ENCODE peak calls at places on chromosomes 12 and 14, in seven cellular contexts. One of them, this sample, is unnamed. For H3K4me1 and H3K36me3, the result is how much of the 10 kb centered on the place peaks cover.

GRCh38 chr12:87779016-87779415 is 250.2 kb downstream of the C12orf50 start:
- DNase-seq in stomach: no peak
- DNase-seq in GM23248: no peak
- DNase-seq in aorta: no peak
- DNase-seq in ovary: no peak
- DNase-seq in heart left ventricle: no peak
- DNase-seq in PC-9: no peak
- DNase-seq in this sample: no peak

GRCh38 chr12:120866143-120866542 is 38.0 kb downstream of the SPPL3 start:
- DNase-seq in heart left ventricle: no peak
- DNase-seq in aorta: no peak
- DNase-seq in GM23248: no peak
- DNase-seq in ovary: no peak
- DNase-seq in PC-9: no peak
- DNase-seq in stomach: no peak
- DNase-seq in this sample: no peak

GRCh38 chr12:107092669-107093546 is 441 bp downstream of the CRY1 start:
- DNase-seq in ovary: peak
- DNase-seq in stomach: peak
- DNase-seq in PC-9: peak
- DNase-seq in GM23248: peak
- DNase-seq in aorta: no peak
- DNase-seq in heart left ventricle: peak
- DNase-seq in this sample: peak

GRCh38 chr14:67477926-67478915 is 10.3 kb downstream of the TMEM229B start:
- DNase-seq in ovary: no peak
- DNase-seq in heart left ventricle: no peak
- DNase-seq in GM23248: no peak
- DNase-seq in aorta: no peak
- DNase-seq in stomach: no peak
- DNase-seq in PC-9: no peak
- DNase-seq in this sample: no peak

GRCh38 chr14:104246401-104247335 is 108.3 kb downstream of the KIF26A start:
- DNase-seq in stomach: peak
- DNase-seq in GM23248: no peak
- DNase-seq in aorta: no peak
- DNase-seq in PC-9: no peak
- DNase-seq in heart left ventricle: no peak
- DNase-seq in ovary: peak
- DNase-seq in this sample: peak

GRCh38 chr14:105161314-105161713 is 7.3 kb downstream of the JAG2 start:
- DNase-seq in aorta: no peak
- DNase-seq in heart left ventricle: no peak
- DNase-seq in stomach: no peak
- DNase-seq in ovary: no peak
- DNase-seq in GM23248: no peak
- DNase-seq in PC-9: no peak
- DNase-seq in this sample: no peak

GRCh38 chr12:51949342-51950030 is 2.0 kb upstream of the ACVR1B start:
- DNase-seq in aorta: no peak
- DNase-seq in PC-9: no peak
- DNase-seq in ovary: no peak
- DNase-seq in heart left ventricle: no peak
- DNase-seq in GM23248: peak
- DNase-seq in stomach: no peak
- DNase-seq in this sample: no peak

GRCh38 chr14:105700622-105701288 is 174.4 kb downstream of the TMEM121 start:
- DNase-seq in PC-9: no peak
- DNase-seq in heart left ventricle: no peak
- DNase-seq in GM23248: no peak
- DNase-seq in aorta: no peak
- DNase-seq in ovary: peak
- DNase-seq in stomach: no peak
- DNase-seq in this sample: no peak

GRCh38 chr14:60328588-60328987 is 79.6 kb downstream of the PPM1A start:
- DNase-seq in aorta: no peak
- DNase-seq in PC-9: no peak
- DNase-seq in stomach: no peak
- DNase-seq in heart left ventricle: no peak
- DNase-seq in GM23248: no peak
- DNase-seq in ovary: no peak
- DNase-seq in this sample: no peak

GRCh38 chr12:54201001-54201794 is 12.4 kb upstream of the SMUG1 start:
- DNase-seq in GM23248: peak
- DNase-seq in heart left ventricle: peak
- DNase-seq in PC-9: peak
- DNase-seq in aorta: peak
- DNase-seq in ovary: peak
- DNase-seq in stomach: peak
- DNase-seq in this sample: peak

GRCh38 chr14:90510208-90510607 is 113.4 kb downstream of the CALM1 start:
- DNase-seq in heart left ventricle: peak
- DNase-seq in aorta: no peak
- DNase-seq in stomach: peak
- DNase-seq in GM23248: no peak
- DNase-seq in ovary: no peak
- DNase-seq in PC-9: peak
- DNase-seq in this sample: peak

GRCh38 chr12:12272869-12273268 is 6.0 kb upstream of the LRP6 start:
- DNase-seq in heart left ventricle: no peak
- DNase-seq in stomach: no peak
- DNase-seq in PC-9: peak
- DNase-seq in ovary: no peak
- DNase-seq in aorta: no peak
- DNase-seq in GM23248: peak
- DNase-seq in this sample: no peak

GRCh38 chr12:54442071-54442470 is 23.0 kb upstream of the ITGA5 start:
- DNase-seq in heart left ventricle: no peak
- DNase-seq in aorta: no peak
- DNase-seq in stomach: no peak
- DNase-seq in PC-9: no peak
- DNase-seq in GM23248: no peak
- DNase-seq in ovary: no peak
- DNase-seq in this sample: no peak

GRCh38 chr12:108187831-108188230 is 58.7 kb downstream of the WSCD2 start:
- DNase-seq in ovary: no peak
- DNase-seq in aorta: no peak
- DNase-seq in GM23248: no peak
- DNase-seq in heart left ventricle: no peak
- DNase-seq in PC-9: no peak
- DNase-seq in stomach: no peak
- DNase-seq in this sample: no peak

GRCh38 chr12:24840046-24840800 is 108.7 kb downstream of the BCAT1 start:
- DNase-seq in aorta: no peak
- DNase-seq in PC-9: no peak
- DNase-seq in GM23248: peak
- DNase-seq in heart left ventricle: no peak
- DNase-seq in ovary: no peak
- DNase-seq in stomach: no peak
- DNase-seq in this sample: no peak

GRCh38 chr14:81400202-81400678 is at the start of gene STON2:
- DNase-seq in GM23248: peak
- DNase-seq in stomach: no peak
- DNase-seq in PC-9: peak
- DNase-seq in heart left ventricle: no peak
- DNase-seq in ovary: no peak
- DNase-seq in aorta: no peak
- DNase-seq in this sample: no peak

GRCh38 chr14:96253140-96253539 is 2.9 kb upstream of the BDKRB1 start:
- DNase-seq in stomach: no peak
- DNase-seq in GM23248: peak
- DNase-seq in heart left ventricle: no peak
- DNase-seq in ovary: no peak
- DNase-seq in aorta: no peak
- DNase-seq in PC-9: peak
- DNase-seq in this sample: no peak

GRCh38 chr14:22561661-22562579 is 27.1 kb downstream of the DAD1 start:
- DNase-seq in PC-9: no peak
- DNase-seq in heart left ventricle: no peak
- DNase-seq in GM23248: no peak
- DNase-seq in aorta: no peak
- DNase-seq in stomach: no peak
- DNase-seq in ovary: no peak
- DNase-seq in this sample: peak

GRCh38 chr12:13749380-13749779 is 232.0 kb downstream of the GRIN2B start:
- DNase-seq in aorta: no peak
- DNase-seq in ovary: no peak
- DNase-seq in heart left ventricle: no peak
- DNase-seq in GM23248: no peak
- DNase-seq in PC-9: no peak
- DNase-seq in stomach: no peak
- DNase-seq in this sample: no peak

GRCh38 chr12:85244561-85244960 is 35.5 kb upstream of the ALX1 start:
- DNase-seq in aorta: no peak
- DNase-seq in heart left ventricle: no peak
- DNase-seq in ovary: no peak
- DNase-seq in stomach: no peak
- DNase-seq in PC-9: no peak
- DNase-seq in GM23248: no peak
- DNase-seq in this sample: no peak

GRCh38 chr12:132277374-132277801 is 52.0 kb downstream of the GALNT9 start:
- DNase-seq in ovary: no peak
- DNase-seq in PC-9: no peak
- DNase-seq in GM23248: no peak
- DNase-seq in stomach: no peak
- DNase-seq in aorta: peak
- DNase-seq in heart left ventricle: no peak
- DNase-seq in this sample: peak

GRCh38 chr14:64725360-64725815 is 21.2 kb downstream of the PLEKHG3 start:
- DNase-seq in stomach: no peak
- DNase-seq in aorta: no peak
- DNase-seq in GM23248: no peak
- DNase-seq in ovary: peak
- DNase-seq in PC-9: no peak
- DNase-seq in heart left ventricle: no peak
- DNase-seq in this sample: no peak

GRCh38 chr14:64727551-64728071 is 23.4 kb downstream of the PLEKHG3 start:
- DNase-seq in aorta: peak
- DNase-seq in ovary: peak
- DNase-seq in stomach: no peak
- DNase-seq in GM23248: no peak
- DNase-seq in heart left ventricle: peak
- DNase-seq in PC-9: no peak
- DNase-seq in this sample: no peak

GRCh38 chr14:64725879-64726584 is 21.8 kb downstream of the PLEKHG3 start:
- DNase-seq in stomach: no peak
- DNase-seq in ovary: no peak
- DNase-seq in aorta: no peak
- DNase-seq in heart left ventricle: no peak
- DNase-seq in PC-9: no peak
- DNase-seq in GM23248: no peak
- DNase-seq in this sample: no peak

GRCh38 chr14:64728106-64728505 is 23.9 kb downstream of the PLEKHG3 start:
- DNase-seq in heart left ventricle: no peak
- DNase-seq in GM23248: no peak
- DNase-seq in PC-9: no peak
- DNase-seq in ovary: peak
- DNase-seq in aorta: peak
- DNase-seq in stomach: no peak
- DNase-seq in this sample: no peak

GRCh38 chr14:64726585-64726890 is 22.3 kb downstream of the PLEKHG3 start:
- DNase-seq in ovary: peak
- DNase-seq in GM23248: peak
- DNase-seq in stomach: peak
- DNase-seq in PC-9: peak
- DNase-seq in heart left ventricle: no peak
- DNase-seq in aorta: no peak
- DNase-seq in this sample: no peak
- H3K4me1 ChIP-seq in ovary: under half
- H3K4me1 ChIP-seq in GM23248: under half
- H3K4me1 ChIP-seq in stomach: half or more
- H3K4me1 ChIP-seq in PC-9: half or more
- H3K4me1 ChIP-seq in heart left ventricle: under half
- H3K4me1 ChIP-seq in aorta: under half
- H3K4me1 ChIP-seq in this sample: under half

DNA sequence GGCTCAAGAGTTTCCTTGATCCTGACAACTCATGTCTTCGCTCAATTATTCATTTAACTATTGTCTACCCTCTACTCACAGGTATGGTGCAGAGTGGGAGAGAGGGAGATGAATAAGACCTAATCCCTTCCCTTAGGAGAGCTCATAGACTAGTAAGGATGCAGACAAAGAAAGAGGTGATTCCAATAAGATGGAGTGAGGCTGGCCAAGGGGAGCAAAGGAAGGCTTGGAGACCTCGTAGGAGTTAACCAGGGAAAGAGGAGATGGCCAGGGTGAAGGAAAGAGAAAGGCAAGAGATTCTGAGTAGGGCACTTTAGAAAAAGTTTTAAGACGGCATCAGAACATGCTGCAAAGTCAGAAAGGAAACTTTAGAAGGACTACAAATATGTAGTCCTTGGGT is 588.5 kb downstream of the VRK1 start:
- DNase-seq in aorta: no peak
- DNase-seq in heart left ventricle: no peak
- DNase-seq in ovary: no peak
- DNase-seq in GM23248: no peak
- DNase-seq in stomach: no peak
- DNase-seq in PC-9: no peak
- DNase-seq in this sample: no peak
- H3K27ac ChIP-seq in aorta: no peak
- H3K27ac ChIP-seq in heart left ventricle: no peak
- H3K27ac ChIP-seq in ovary: no peak
- H3K27ac ChIP-seq in GM23248: no peak
- H3K27ac ChIP-seq in stomach: no peak
- H3K27ac ChIP-seq in PC-9: no peak
- H3K27ac ChIP-seq in this sample: no peak

GRCh38 chr12:95126076-95126475 is 52.7 kb upstream of the NR2C1 start:
- DNase-seq in stomach: no peak
- DNase-seq in aorta: no peak
- DNase-seq in heart left ventricle: no peak
- DNase-seq in GM23248: no peak
- DNase-seq in ovary: no peak
- DNase-seq in PC-9: no peak
- DNase-seq in this sample: no peak
- H3K36me3 ChIP-seq in stomach: under half
- H3K36me3 ChIP-seq in aorta: under half
- H3K36me3 ChIP-seq in heart left ventricle: under half
- H3K36me3 ChIP-seq in GM23248: under half
- H3K36me3 ChIP-seq in ovary: under half
- H3K36me3 ChIP-seq in PC-9: under half
- H3K36me3 ChIP-seq in this sample: under half

GRCh38 chr12:109998904-109999648 is at the start of gene ANKRD13A:
- DNase-seq in heart left ventricle: peak
- DNase-seq in ovary: peak
- DNase-seq in PC-9: peak
- DNase-seq in stomach: peak
- DNase-seq in aorta: peak
- DNase-seq in GM23248: peak
- DNase-seq in this sample: peak
- H3K4me1 ChIP-seq in heart left ventricle: under half
- H3K4me1 ChIP-seq in ovary: under half
- H3K4me1 ChIP-seq in PC-9: half or more
- H3K4me1 ChIP-seq in stomach: under half
- H3K4me1 ChIP-seq in aorta: under half
- H3K4me1 ChIP-seq in GM23248: half or more
- H3K4me1 ChIP-seq in this sample: half or more

GRCh38 chr14:102630405-102630804 is 38.0 kb downstream of the RCOR1 start:
- DNase-seq in GM23248: no peak
- DNase-seq in stomach: no peak
- DNase-seq in ovary: no peak
- DNase-seq in heart left ventricle: no peak
- DNase-seq in PC-9: no peak
- DNase-seq in aorta: no peak
- DNase-seq in this sample: no peak
- H3K27ac ChIP-seq in GM23248: no peak
- H3K27ac ChIP-seq in stomach: no peak
- H3K27ac ChIP-seq in ovary: no peak
- H3K27ac ChIP-seq in heart left ventricle: no peak
- H3K27ac ChIP-seq in PC-9: no peak
- H3K27ac ChIP-seq in aorta: no peak
- H3K27ac ChIP-seq in this sample: no peak